ENCODE peak calls at places on chromosomes 1 and 21, in eight cellular contexts. One of them, this sample, is unnamed.
A peak's percentile ranks its signal among the peaks of the same experiment; 100 is the strongest.

GRCh38 chr1:223683586-223684487 is 18.3 kb upstream of the CAPN8 start:
- DNase-seq in left lung: no peak
- DNase-seq in right lobe of liver: peak; percentile 57
- DNase-seq in spleen: no peak
- DNase-seq in mammary epithelial cell: peak; percentile 54
- DNase-seq in brain microvascular endothelial cell: peak; percentile 74
- DNase-seq in neuronal stem cell: peak; percentile 57
- DNase-seq in PC-9: peak; percentile 58
- DNase-seq in this sample: no peak

GRCh38 chr1:151774540-151774939 is 11.2 kb upstream of the MRPL9 start:
- DNase-seq in left lung: no peak
- DNase-seq in right lobe of liver: no peak
- DNase-seq in spleen: no peak
- DNase-seq in mammary epithelial cell: no peak
- DNase-seq in brain microvascular endothelial cell: no peak
- DNase-seq in neuronal stem cell: no peak
- DNase-seq in PC-9: no peak
- DNase-seq in this sample: no peak

GRCh38 chr1:162970021-162970420 is 99.1 kb upstream of the RGS4 start:
- DNase-seq in left lung: no peak
- DNase-seq in right lobe of liver: no peak
- DNase-seq in spleen: no peak
- DNase-seq in mammary epithelial cell: no peak
- DNase-seq in brain microvascular endothelial cell: no peak
- DNase-seq in neuronal stem cell: no peak
- DNase-seq in PC-9: no peak
- DNase-seq in this sample: no peak

GRCh38 chr1:98991127-98992003 is 13.3 kb downstream of the PLPPR5 start:
- DNase-seq in left lung: no peak
- DNase-seq in right lobe of liver: no peak
- DNase-seq in spleen: no peak
- DNase-seq in mammary epithelial cell: peak; percentile 92
- DNase-seq in brain microvascular endothelial cell: peak; percentile 94
- DNase-seq in neuronal stem cell: no peak
- DNase-seq in PC-9: peak; percentile 37
- DNase-seq in this sample: peak; percentile 86

GRCh38 chr1:214439352-214440119 is 111.9 kb downstream of the PTPN14 start:
- DNase-seq in left lung: no peak
- DNase-seq in right lobe of liver: no peak
- DNase-seq in spleen: no peak
- DNase-seq in mammary epithelial cell: peak; percentile 99
- DNase-seq in brain microvascular endothelial cell: no peak
- DNase-seq in neuronal stem cell: no peak
- DNase-seq in PC-9: peak; percentile 99
- DNase-seq in this sample: peak; percentile 99

GRCh38 chr1:17891205-17892110 is 136.3 kb downstream of the ACTL8 start:
- DNase-seq in left lung: no peak
- DNase-seq in right lobe of liver: no peak
- DNase-seq in spleen: peak; percentile 51
- DNase-seq in mammary epithelial cell: no peak
- DNase-seq in brain microvascular endothelial cell: no peak
- DNase-seq in neuronal stem cell: no peak
- DNase-seq in PC-9: no peak
- DNase-seq in this sample: no peak

GRCh38 chr1:75720325-75720724 is 4.2 kb upstream of the ACADM start:
- DNase-seq in left lung: no peak
- DNase-seq in right lobe of liver: no peak
- DNase-seq in spleen: no peak
- DNase-seq in mammary epithelial cell: no peak
- DNase-seq in brain microvascular endothelial cell: no peak
- DNase-seq in neuronal stem cell: no peak
- DNase-seq in PC-9: no peak
- DNase-seq in this sample: no peak

GRCh38 chr1:232548651-232549050 is 81.3 kb downstream of the SIPA1L2 start:
- DNase-seq in left lung: no peak
- DNase-seq in right lobe of liver: no peak
- DNase-seq in spleen: no peak
- DNase-seq in mammary epithelial cell: no peak
- DNase-seq in brain microvascular endothelial cell: no peak
- DNase-seq in neuronal stem cell: no peak
- DNase-seq in PC-9: no peak
- DNase-seq in this sample: no peak

GRCh38 chr1:200739499-200740290 is 1.0 kb downstream of the CAMSAP2 start:
- DNase-seq in left lung: peak; percentile 90
- DNase-seq in right lobe of liver: peak; percentile 62
- DNase-seq in spleen: peak; percentile 86
- DNase-seq in mammary epithelial cell: peak; percentile 36
- DNase-seq in brain microvascular endothelial cell: no peak
- DNase-seq in neuronal stem cell: no peak
- DNase-seq in PC-9: peak; percentile 36
- DNase-seq in this sample: no peak

GRCh38 chr1:172397633-172398032 is 22.9 kb upstream of the C1orf105 start:
- DNase-seq in left lung: no peak
- DNase-seq in right lobe of liver: no peak
- DNase-seq in spleen: no peak
- DNase-seq in mammary epithelial cell: no peak
- DNase-seq in brain microvascular endothelial cell: no peak
- DNase-seq in neuronal stem cell: no peak
- DNase-seq in PC-9: no peak
- DNase-seq in this sample: no peak
- H3K27ac ChIP-seq in left lung: no peak overlapping the region
- H3K27ac ChIP-seq in right lobe of liver: no peak overlapping the region
- H3K27ac ChIP-seq in spleen: no peak overlapping the region
- H3K27ac ChIP-seq in mammary epithelial cell: no peak overlapping the region
- H3K27ac ChIP-seq in brain microvascular endothelial cell: no peak overlapping the region
- H3K27ac ChIP-seq in neuronal stem cell: no peak overlapping the region
- H3K27ac ChIP-seq in PC-9: no peak overlapping the region
- H3K27ac ChIP-seq in this sample: no peak overlapping the region

GRCh38 chr1:234877761-234878160 is 250.9 kb downstream of the TOMM20 start:
- DNase-seq in left lung: no peak
- DNase-seq in right lobe of liver: peak; percentile 40
- DNase-seq in spleen: no peak
- DNase-seq in mammary epithelial cell: no peak
- DNase-seq in brain microvascular endothelial cell: no peak
- DNase-seq in neuronal stem cell: no peak
- DNase-seq in PC-9: no peak
- DNase-seq in this sample: no peak

GRCh38 chr1:234874291-234875288 is 254.0 kb downstream of the TOMM20 start:
- DNase-seq in left lung: no peak
- DNase-seq in right lobe of liver: peak; percentile 86
- DNase-seq in spleen: no peak
- DNase-seq in mammary epithelial cell: no peak
- DNase-seq in brain microvascular endothelial cell: no peak
- DNase-seq in neuronal stem cell: no peak
- DNase-seq in PC-9: peak; percentile 98
- DNase-seq in this sample: no peak

GRCh38 chr1:234875328-234875952 is 253.2 kb downstream of the TOMM20 start:
- DNase-seq in left lung: peak; percentile 82
- DNase-seq in right lobe of liver: peak; percentile 94
- DNase-seq in spleen: no peak
- DNase-seq in mammary epithelial cell: no peak
- DNase-seq in brain microvascular endothelial cell: no peak
- DNase-seq in neuronal stem cell: no peak
- DNase-seq in PC-9: peak; percentile 93
- DNase-seq in this sample: no peak

GRCh38 chr1:234878288-234878687 is 250.3 kb downstream of the TOMM20 start:
- DNase-seq in left lung: peak; percentile 43
- DNase-seq in right lobe of liver: peak; percentile 50
- DNase-seq in spleen: no peak
- DNase-seq in mammary epithelial cell: no peak
- DNase-seq in brain microvascular endothelial cell: no peak
- DNase-seq in neuronal stem cell: no peak
- DNase-seq in PC-9: no peak
- DNase-seq in this sample: no peak

GRCh38 chr1:234875953-234876814 is 252.5 kb downstream of the TOMM20 start:
- DNase-seq in left lung: no peak
- DNase-seq in right lobe of liver: peak; percentile 77
- DNase-seq in spleen: no peak
- DNase-seq in mammary epithelial cell: no peak
- DNase-seq in brain microvascular endothelial cell: peak; percentile 42
- DNase-seq in neuronal stem cell: no peak
- DNase-seq in PC-9: peak; percentile 98
- DNase-seq in this sample: no peak
- H3K27ac ChIP-seq in left lung: peak overlapping the region; percentile 78
- H3K27ac ChIP-seq in right lobe of liver: peak overlapping the region; percentile 92
- H3K27ac ChIP-seq in spleen: peak overlapping the region; percentile 69
- H3K27ac ChIP-seq in mammary epithelial cell: no peak overlapping the region
- H3K27ac ChIP-seq in brain microvascular endothelial cell: no peak overlapping the region
- H3K27ac ChIP-seq in neuronal stem cell: no peak overlapping the region
- H3K27ac ChIP-seq in PC-9: peak overlapping the region; percentile 99
- H3K27ac ChIP-seq in this sample: no peak overlapping the region

GRCh38 chr1:109880961-109881894 is 29.4 kb upstream of the CSF1 start:
- DNase-seq in left lung: no peak
- DNase-seq in right lobe of liver: no peak
- DNase-seq in spleen: no peak
- DNase-seq in mammary epithelial cell: no peak
- DNase-seq in brain microvascular endothelial cell: no peak
- DNase-seq in neuronal stem cell: no peak
- DNase-seq in PC-9: peak; percentile 25
- DNase-seq in this sample: no peak

GRCh38 chr1:109884242-109884891 is 26.3 kb upstream of the CSF1 start:
- DNase-seq in left lung: no peak
- DNase-seq in right lobe of liver: no peak
- DNase-seq in spleen: no peak
- DNase-seq in mammary epithelial cell: no peak
- DNase-seq in brain microvascular endothelial cell: no peak
- DNase-seq in neuronal stem cell: no peak
- DNase-seq in PC-9: no peak
- DNase-seq in this sample: no peak

GRCh38 chr1:109882288-109883245 is 28.1 kb upstream of the CSF1 start:
- DNase-seq in left lung: no peak
- DNase-seq in right lobe of liver: no peak
- DNase-seq in spleen: no peak
- DNase-seq in mammary epithelial cell: no peak
- DNase-seq in brain microvascular endothelial cell: no peak
- DNase-seq in neuronal stem cell: no peak
- DNase-seq in PC-9: peak; percentile 12
- DNase-seq in this sample: no peak

GRCh38 chr1:109881906-109882287 is 28.8 kb upstream of the CSF1 start:
- DNase-seq in left lung: no peak
- DNase-seq in right lobe of liver: no peak
- DNase-seq in spleen: no peak
- DNase-seq in mammary epithelial cell: no peak
- DNase-seq in brain microvascular endothelial cell: no peak
- DNase-seq in neuronal stem cell: no peak
- DNase-seq in PC-9: peak; percentile 24
- DNase-seq in this sample: no peak

GRCh38 chr1:109883248-109883955 is 27.2 kb upstream of the CSF1 start:
- DNase-seq in left lung: no peak
- DNase-seq in right lobe of liver: no peak
- DNase-seq in spleen: no peak
- DNase-seq in mammary epithelial cell: no peak
- DNase-seq in brain microvascular endothelial cell: no peak
- DNase-seq in neuronal stem cell: no peak
- DNase-seq in PC-9: peak; percentile 29
- DNase-seq in this sample: no peak
- H3K27ac ChIP-seq in left lung: peak overlapping the region; percentile 30
- H3K27ac ChIP-seq in right lobe of liver: no peak overlapping the region
- H3K27ac ChIP-seq in spleen: peak overlapping the region; percentile 23
- H3K27ac ChIP-seq in mammary epithelial cell: no peak overlapping the region
- H3K27ac ChIP-seq in brain microvascular endothelial cell: no peak overlapping the region
- H3K27ac ChIP-seq in neuronal stem cell: no peak overlapping the region
- H3K27ac ChIP-seq in PC-9: no peak overlapping the region
- H3K27ac ChIP-seq in this sample: no peak overlapping the region

DNA sequence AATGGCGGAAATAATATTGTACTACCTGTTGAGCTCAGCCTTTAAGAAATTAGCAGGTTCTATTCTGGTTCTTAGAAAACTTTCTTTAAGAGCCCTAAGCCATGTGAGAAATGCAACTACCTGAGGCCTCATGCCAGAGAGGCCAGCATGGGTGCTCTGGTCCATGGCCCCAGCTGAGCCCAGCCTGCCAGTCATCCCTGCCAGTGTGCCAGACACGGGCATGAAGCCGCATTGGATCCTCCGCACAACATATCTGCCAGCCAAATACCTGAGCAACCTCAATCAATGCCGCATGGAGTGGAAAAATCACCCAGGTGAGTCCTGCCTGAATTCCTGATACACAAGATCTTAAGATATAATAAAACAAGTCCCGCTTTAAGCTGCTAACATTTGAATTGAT is 91.8 kb downstream of the C21orf91 start:
- DNase-seq in left lung: no peak
- DNase-seq in right lobe of liver: no peak
- DNase-seq in spleen: no peak
- DNase-seq in mammary epithelial cell: no peak
- DNase-seq in brain microvascular endothelial cell: no peak
- DNase-seq in neuronal stem cell: no peak
- DNase-seq in PC-9: no peak
- DNase-seq in this sample: no peak
- H3K27ac ChIP-seq in left lung: no peak overlapping the region
- H3K27ac ChIP-seq in right lobe of liver: no peak overlapping the region
- H3K27ac ChIP-seq in spleen: no peak overlapping the region
- H3K27ac ChIP-seq in mammary epithelial cell: no peak overlapping the region
- H3K27ac ChIP-seq in brain microvascular endothelial cell: no peak overlapping the region
- H3K27ac ChIP-seq in neuronal stem cell: no peak overlapping the region
- H3K27ac ChIP-seq in PC-9: no peak overlapping the region
- H3K27ac ChIP-seq in this sample: no peak overlapping the region

DNA sequence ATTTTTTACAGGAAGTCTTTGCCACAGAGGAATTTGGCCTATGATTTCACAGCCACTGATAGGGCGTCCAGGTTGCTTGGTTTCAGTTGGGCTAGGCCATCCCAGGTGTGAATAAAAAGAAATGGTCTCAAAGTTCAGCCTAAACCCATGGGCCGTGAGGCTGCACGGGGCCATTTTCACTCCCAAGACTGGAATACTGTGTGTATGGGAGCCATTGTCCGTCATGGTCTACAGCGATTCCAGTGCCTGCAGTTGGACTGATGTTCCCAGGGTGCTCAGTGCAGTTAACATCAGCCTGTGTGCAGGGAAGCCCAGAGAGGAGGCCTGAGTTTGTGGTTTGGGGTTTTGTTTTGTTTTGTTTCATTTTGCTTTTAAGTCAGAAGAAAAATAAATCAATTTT is 133.2 kb downstream of the ADSS2 start:
- DNase-seq in left lung: no peak
- DNase-seq in right lobe of liver: no peak
- DNase-seq in spleen: no peak
- DNase-seq in mammary epithelial cell: no peak
- DNase-seq in brain microvascular endothelial cell: no peak
- DNase-seq in neuronal stem cell: no peak
- DNase-seq in PC-9: no peak
- DNase-seq in this sample: no peak
- H3K27ac ChIP-seq in left lung: peak overlapping the region; percentile 87
- H3K27ac ChIP-seq in right lobe of liver: no peak overlapping the region
- H3K27ac ChIP-seq in spleen: peak overlapping the region; percentile 87
- H3K27ac ChIP-seq in mammary epithelial cell: no peak overlapping the region
- H3K27ac ChIP-seq in brain microvascular endothelial cell: no peak overlapping the region
- H3K27ac ChIP-seq in neuronal stem cell: no peak overlapping the region
- H3K27ac ChIP-seq in PC-9: no peak overlapping the region
- H3K27ac ChIP-seq in this sample: no peak overlapping the region

DNA sequence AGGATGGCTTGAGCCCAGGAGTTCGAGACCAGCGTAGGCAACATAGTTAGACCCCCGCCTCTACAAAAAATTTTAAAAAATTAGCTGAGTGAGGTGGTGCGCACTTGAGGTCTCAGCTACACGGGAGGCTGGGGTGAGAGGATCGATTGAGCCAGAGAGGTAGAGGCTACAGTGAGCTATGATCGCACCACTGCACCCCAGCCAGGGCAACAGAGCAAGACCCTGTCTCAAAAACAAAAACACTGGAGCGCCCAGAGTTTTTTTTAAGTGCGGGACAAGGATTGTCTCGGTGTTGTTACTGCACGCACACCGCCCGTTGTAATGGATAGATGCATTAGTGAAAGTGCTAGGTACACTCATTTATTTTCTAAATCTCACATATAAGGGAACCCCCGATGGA is 37.1 kb downstream of the PIK3CD start:
- DNase-seq in left lung: no peak
- DNase-seq in right lobe of liver: no peak
- DNase-seq in spleen: no peak
- DNase-seq in mammary epithelial cell: no peak
- DNase-seq in brain microvascular endothelial cell: no peak
- DNase-seq in neuronal stem cell: no peak
- DNase-seq in PC-9: no peak
- DNase-seq in this sample: no peak
- H3K27ac ChIP-seq in left lung: no peak overlapping the region
- H3K27ac ChIP-seq in right lobe of liver: no peak overlapping the region
- H3K27ac ChIP-seq in spleen: peak overlapping the region; percentile 75
- H3K27ac ChIP-seq in mammary epithelial cell: no peak overlapping the region
- H3K27ac ChIP-seq in brain microvascular endothelial cell: no peak overlapping the region
- H3K27ac ChIP-seq in neuronal stem cell: no peak overlapping the region
- H3K27ac ChIP-seq in PC-9: no peak overlapping the region
- H3K27ac ChIP-seq in this sample: peak overlapping the region; percentile 61